ENCODE peak calls at places on chromosomes 7 and 10, in nine cellular contexts. One of them, this sample, is unnamed.

GRCh38 chr7:94529516-94529915 is 19.9 kb downstream of the CASD1 start:
- DNase-seq in transverse colon: no peak
- DNase-seq in cardiac muscle cell: no peak
- DNase-seq in thoracic aorta: no peak
- DNase-seq in fibroblast of pulmonary artery: peak
- DNase-seq in AG04450: no peak
- DNase-seq in cardiac fibroblast: peak
- DNase-seq in fibroblast of the aortic adventitia: peak
- DNase-seq in epithelial cell of proximal tubule: peak
- DNase-seq in this sample: peak

GRCh38 chr10:75403144-75404022 is 1.8 kb upstream of the ZNF503 start:
- DNase-seq in AG04450: no peak
- DNase-seq in fibroblast of the aortic adventitia: peak
- DNase-seq in cardiac fibroblast: no peak
- DNase-seq in epithelial cell of proximal tubule: no peak
- DNase-seq in cardiac muscle cell: peak
- DNase-seq in thoracic aorta: no peak
- DNase-seq in transverse colon: peak
- DNase-seq in fibroblast of pulmonary artery: no peak
- DNase-seq in this sample: peak

GRCh38 chr10:92800122-92800521 is 48.2 kb upstream of the EXOC6 start:
- DNase-seq in fibroblast of the aortic adventitia: no peak
- DNase-seq in fibroblast of pulmonary artery: no peak
- DNase-seq in thoracic aorta: no peak
- DNase-seq in epithelial cell of proximal tubule: no peak
- DNase-seq in cardiac fibroblast: no peak
- DNase-seq in cardiac muscle cell: no peak
- DNase-seq in transverse colon: no peak
- DNase-seq in AG04450: no peak
- DNase-seq in this sample: no peak

GRCh38 chr10:132631348-132631735 is 93.8 kb downstream of the INPP5A start:
- DNase-seq in epithelial cell of proximal tubule: no peak
- DNase-seq in thoracic aorta: peak
- DNase-seq in cardiac fibroblast: peak
- DNase-seq in fibroblast of the aortic adventitia: peak
- DNase-seq in cardiac muscle cell: peak
- DNase-seq in AG04450: no peak
- DNase-seq in fibroblast of pulmonary artery: peak
- DNase-seq in transverse colon: peak
- DNase-seq in this sample: no peak

GRCh38 chr7:104980969-104981670 is 32.9 kb upstream of the KMT2E start:
- DNase-seq in fibroblast of the aortic adventitia: peak
- DNase-seq in cardiac muscle cell: peak
- DNase-seq in AG04450: no peak
- DNase-seq in thoracic aorta: no peak
- DNase-seq in epithelial cell of proximal tubule: no peak
- DNase-seq in cardiac fibroblast: peak
- DNase-seq in fibroblast of pulmonary artery: peak
- DNase-seq in transverse colon: no peak
- DNase-seq in this sample: peak

GRCh38 chr10:69362471-69362954 is 54.2 kb downstream of the TACR2 start:
- DNase-seq in thoracic aorta: peak
- DNase-seq in fibroblast of the aortic adventitia: peak
- DNase-seq in AG04450: peak
- DNase-seq in cardiac muscle cell: no peak
- DNase-seq in transverse colon: peak
- DNase-seq in epithelial cell of proximal tubule: no peak
- DNase-seq in cardiac fibroblast: peak
- DNase-seq in fibroblast of pulmonary artery: peak
- DNase-seq in this sample: peak

GRCh38 chr7:40447345-40447744 is 312.5 kb downstream of the SUGCT start:
- DNase-seq in thoracic aorta: no peak
- DNase-seq in transverse colon: no peak
- DNase-seq in epithelial cell of proximal tubule: no peak
- DNase-seq in fibroblast of pulmonary artery: no peak
- DNase-seq in fibroblast of the aortic adventitia: no peak
- DNase-seq in cardiac fibroblast: no peak
- DNase-seq in cardiac muscle cell: peak
- DNase-seq in AG04450: no peak
- DNase-seq in this sample: no peak

GRCh38 chr7:121266307-121266894 is 62.4 kb upstream of the WNT16 start:
- DNase-seq in transverse colon: no peak
- DNase-seq in epithelial cell of proximal tubule: no peak
- DNase-seq in thoracic aorta: no peak
- DNase-seq in fibroblast of the aortic adventitia: no peak
- DNase-seq in fibroblast of pulmonary artery: no peak
- DNase-seq in cardiac muscle cell: no peak
- DNase-seq in cardiac fibroblast: no peak
- DNase-seq in AG04450: no peak
- DNase-seq in this sample: no peak

GRCh38 chr7:108234981-108235450 is 104.9 kb upstream of the LAMB4 start:
- DNase-seq in cardiac fibroblast: no peak
- DNase-seq in AG04450: no peak
- DNase-seq in thoracic aorta: no peak
- DNase-seq in fibroblast of the aortic adventitia: peak
- DNase-seq in epithelial cell of proximal tubule: no peak
- DNase-seq in transverse colon: no peak
- DNase-seq in cardiac muscle cell: no peak
- DNase-seq in fibroblast of pulmonary artery: peak
- DNase-seq in this sample: no peak

GRCh38 chr7:47895026-47895425 is 53.2 kb downstream of the PKD1L1 start:
- DNase-seq in thoracic aorta: no peak
- DNase-seq in cardiac fibroblast: no peak
- DNase-seq in AG04450: no peak
- DNase-seq in epithelial cell of proximal tubule: no peak
- DNase-seq in fibroblast of the aortic adventitia: no peak
- DNase-seq in transverse colon: no peak
- DNase-seq in fibroblast of pulmonary artery: no peak
- DNase-seq in cardiac muscle cell: no peak
- DNase-seq in this sample: no peak

GRCh38 chr7:46206474-46207060 is 285.5 kb upstream of the IGFBP3 start:
- DNase-seq in cardiac fibroblast: no peak
- DNase-seq in thoracic aorta: no peak
- DNase-seq in epithelial cell of proximal tubule: no peak
- DNase-seq in fibroblast of pulmonary artery: no peak
- DNase-seq in cardiac muscle cell: no peak
- DNase-seq in transverse colon: no peak
- DNase-seq in fibroblast of the aortic adventitia: no peak
- DNase-seq in AG04450: no peak
- DNase-seq in this sample: no peak

GRCh38 chr7:151844080-151844827 is 32.7 kb downstream of the PRKAG2 start:
- DNase-seq in epithelial cell of proximal tubule: no peak
- DNase-seq in fibroblast of pulmonary artery: peak
- DNase-seq in cardiac muscle cell: no peak
- DNase-seq in cardiac fibroblast: peak
- DNase-seq in fibroblast of the aortic adventitia: peak
- DNase-seq in thoracic aorta: no peak
- DNase-seq in AG04450: peak
- DNase-seq in transverse colon: no peak
- DNase-seq in this sample: peak

GRCh38 chr10:75127481-75127880 is 16.0 kb downstream of the SAMD8 start:
- DNase-seq in epithelial cell of proximal tubule: no peak
- DNase-seq in fibroblast of the aortic adventitia: no peak
- DNase-seq in cardiac muscle cell: no peak
- DNase-seq in thoracic aorta: no peak
- DNase-seq in AG04450: no peak
- DNase-seq in fibroblast of pulmonary artery: peak
- DNase-seq in cardiac fibroblast: peak
- DNase-seq in transverse colon: no peak
- DNase-seq in this sample: no peak

GRCh38 chr10:614772-615582 is 74.5 kb downstream of the DIP2C start:
- DNase-seq in AG04450: no peak
- DNase-seq in fibroblast of pulmonary artery: no peak
- DNase-seq in fibroblast of the aortic adventitia: no peak
- DNase-seq in epithelial cell of proximal tubule: no peak
- DNase-seq in cardiac muscle cell: no peak
- DNase-seq in thoracic aorta: no peak
- DNase-seq in cardiac fibroblast: no peak
- DNase-seq in transverse colon: no peak
- DNase-seq in this sample: no peak

GRCh38 chr7:121395494-121395960 is 581 bp downstream of the FAM3C start:
- DNase-seq in fibroblast of the aortic adventitia: peak
- DNase-seq in epithelial cell of proximal tubule: no peak
- DNase-seq in transverse colon: peak
- DNase-seq in fibroblast of pulmonary artery: peak
- DNase-seq in thoracic aorta: no peak
- DNase-seq in AG04450: no peak
- DNase-seq in cardiac muscle cell: no peak
- DNase-seq in cardiac fibroblast: no peak
- DNase-seq in this sample: peak

GRCh38 chr7:157299317-157299612 is 37.5 kb upstream of the DNAJB6 start:
- DNase-seq in fibroblast of the aortic adventitia: no peak
- DNase-seq in fibroblast of pulmonary artery: no peak
- DNase-seq in cardiac muscle cell: no peak
- DNase-seq in epithelial cell of proximal tubule: no peak
- DNase-seq in thoracic aorta: no peak
- DNase-seq in AG04450: no peak
- DNase-seq in transverse colon: no peak
- DNase-seq in cardiac fibroblast: no peak
- DNase-seq in this sample: no peak

GRCh38 chr7:157306836-157307533 is 29.8 kb upstream of the DNAJB6 start:
- DNase-seq in cardiac fibroblast: no peak
- DNase-seq in thoracic aorta: no peak
- DNase-seq in fibroblast of the aortic adventitia: no peak
- DNase-seq in epithelial cell of proximal tubule: no peak
- DNase-seq in AG04450: no peak
- DNase-seq in transverse colon: no peak
- DNase-seq in cardiac muscle cell: no peak
- DNase-seq in fibroblast of pulmonary artery: no peak
- DNase-seq in this sample: no peak

GRCh38 chr7:157300406-157300770 is 36.4 kb upstream of the DNAJB6 start:
- DNase-seq in fibroblast of the aortic adventitia: no peak
- DNase-seq in thoracic aorta: no peak
- DNase-seq in cardiac muscle cell: no peak
- DNase-seq in epithelial cell of proximal tubule: no peak
- DNase-seq in fibroblast of pulmonary artery: no peak
- DNase-seq in AG04450: no peak
- DNase-seq in cardiac fibroblast: no peak
- DNase-seq in transverse colon: no peak
- DNase-seq in this sample: no peak

GRCh38 chr7:157299613-157300405 is 37.0 kb upstream of the DNAJB6 start:
- DNase-seq in cardiac fibroblast: peak
- DNase-seq in fibroblast of the aortic adventitia: peak
- DNase-seq in transverse colon: no peak
- DNase-seq in epithelial cell of proximal tubule: peak
- DNase-seq in thoracic aorta: no peak
- DNase-seq in fibroblast of pulmonary artery: no peak
- DNase-seq in cardiac muscle cell: no peak
- DNase-seq in AG04450: no peak
- DNase-seq in this sample: no peak

DNA sequence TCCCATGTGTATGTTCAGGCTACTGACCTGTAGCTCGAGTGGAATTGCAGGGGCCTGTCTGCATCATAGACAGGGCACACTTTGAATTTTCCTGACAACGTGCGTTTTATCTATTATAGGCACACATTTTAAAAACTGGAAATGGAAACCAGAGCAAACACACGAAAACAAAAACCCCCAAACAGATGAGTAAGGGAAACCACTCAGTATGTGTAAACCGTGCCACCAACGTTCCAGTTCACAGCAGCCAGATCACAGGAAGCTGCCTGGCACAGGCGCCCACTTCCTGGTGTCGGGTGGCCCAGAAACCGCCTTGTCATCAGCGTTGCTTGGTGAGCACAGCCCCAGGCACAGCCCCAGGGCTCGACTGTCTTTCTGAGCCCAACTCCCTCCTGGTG is 34.5 kb upstream of the DNAJB6 start:
- DNase-seq in epithelial cell of proximal tubule: peak
- DNase-seq in thoracic aorta: no peak
- DNase-seq in cardiac muscle cell: no peak
- DNase-seq in transverse colon: peak
- DNase-seq in fibroblast of pulmonary artery: no peak
- DNase-seq in AG04450: no peak
- DNase-seq in fibroblast of the aortic adventitia: no peak
- DNase-seq in cardiac fibroblast: peak
- DNase-seq in this sample: peak
- H3K4me3 ChIP-seq in epithelial cell of proximal tubule: no peak
- H3K4me3 ChIP-seq in thoracic aorta: no peak
- H3K4me3 ChIP-seq in cardiac muscle cell: no peak
- H3K4me3 ChIP-seq in transverse colon: no peak
- H3K4me3 ChIP-seq in fibroblast of pulmonary artery: no peak
- H3K4me3 ChIP-seq in AG04450: no peak
- H3K4me3 ChIP-seq in fibroblast of the aortic adventitia: no peak
- H3K4me3 ChIP-seq in cardiac fibroblast: no peak
- H3K4me3 ChIP-seq in this sample: no peak

DNA sequence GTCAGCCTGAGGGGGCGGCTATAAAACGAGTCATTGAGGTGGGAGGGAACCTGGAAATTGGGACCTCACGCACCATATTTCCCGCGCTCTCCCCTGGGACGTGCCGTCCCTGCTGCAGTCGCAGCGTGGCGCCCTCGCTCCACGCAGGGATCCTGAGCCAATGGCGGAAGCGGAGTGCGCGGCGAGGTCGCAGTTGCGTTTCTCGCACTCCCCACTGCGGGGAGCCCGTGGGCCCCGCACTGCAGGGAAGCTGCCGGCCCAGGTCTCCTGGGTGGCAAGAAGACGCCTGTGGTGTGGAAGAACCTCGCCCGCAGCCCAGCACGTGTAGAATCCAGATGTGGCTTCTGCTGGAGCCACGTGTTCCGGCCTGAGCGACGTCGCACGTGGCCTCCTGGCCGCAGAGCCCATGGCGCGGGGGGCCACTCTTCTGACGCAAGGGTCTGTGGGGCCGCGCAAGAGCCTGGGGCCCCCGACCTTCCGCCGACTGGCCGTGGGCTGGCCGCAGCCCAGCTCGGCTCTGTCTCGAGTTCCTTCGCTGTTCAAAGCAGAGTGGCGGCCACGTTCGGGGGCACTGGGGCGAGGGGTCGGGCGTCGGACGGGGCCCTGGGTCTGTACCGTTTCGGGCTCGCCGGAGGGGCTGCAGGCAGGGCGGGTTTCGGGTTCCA is 26.4 kb downstream of the HIF1AN start:
- DNase-seq in fibroblast of pulmonary artery: peak
- DNase-seq in transverse colon: peak
- DNase-seq in cardiac muscle cell: peak
- DNase-seq in epithelial cell of proximal tubule: peak
- DNase-seq in AG04450: no peak
- DNase-seq in fibroblast of the aortic adventitia: peak
- DNase-seq in cardiac fibroblast: peak
- DNase-seq in thoracic aorta: no peak
- DNase-seq in this sample: peak
- TF ChIP-seq CTCF in fibroblast of pulmonary artery: peak
- TF ChIP-seq CTCF in transverse colon: peak
- TF ChIP-seq CTCF in cardiac muscle cell: peak
- TF ChIP-seq CTCF in epithelial cell of proximal tubule: peak
- TF ChIP-seq CTCF in AG04450: peak
- TF ChIP-seq CTCF in fibroblast of the aortic adventitia: peak
- TF ChIP-seq CTCF in cardiac fibroblast: peak
- TF ChIP-seq CTCF in thoracic aorta: peak
- TF ChIP-seq CTCF in this sample: peak

GRCh38 chr10:73940634-73941221 is 29.8 kb downstream of the PLAU start:
- DNase-seq in thoracic aorta: peak
- DNase-seq in cardiac muscle cell: peak
- DNase-seq in fibroblast of the aortic adventitia: peak
- DNase-seq in transverse colon: peak
- DNase-seq in fibroblast of pulmonary artery: peak
- DNase-seq in cardiac fibroblast: peak
- DNase-seq in epithelial cell of proximal tubule: no peak
- DNase-seq in AG04450: no peak
- DNase-seq in this sample: peak
- H3K4me3 ChIP-seq in thoracic aorta: peak
- H3K4me3 ChIP-seq in cardiac muscle cell: no peak
- H3K4me3 ChIP-seq in fibroblast of the aortic adventitia: no peak
- H3K4me3 ChIP-seq in transverse colon: peak
- H3K4me3 ChIP-seq in fibroblast of pulmonary artery: no peak
- H3K4me3 ChIP-seq in cardiac fibroblast: no peak
- H3K4me3 ChIP-seq in epithelial cell of proximal tubule: peak
- H3K4me3 ChIP-seq in AG04450: no peak
- H3K4me3 ChIP-seq in this sample: no peak

GRCh38 chr10:10193848-10194247 is 823.8 kb upstream of the CELF2 start:
- DNase-seq in transverse colon: no peak
- DNase-seq in thoracic aorta: no peak
- DNase-seq in fibroblast of pulmonary artery: no peak
- DNase-seq in epithelial cell of proximal tubule: no peak
- DNase-seq in cardiac muscle cell: no peak
- DNase-seq in fibroblast of the aortic adventitia: no peak
- DNase-seq in AG04450: no peak
- DNase-seq in cardiac fibroblast: no peak
- DNase-seq in this sample: no peak
- TF ChIP-seq CTCF in transverse colon: no peak
- TF ChIP-seq CTCF in thoracic aorta: no peak
- TF ChIP-seq CTCF in fibroblast of pulmonary artery: no peak
- TF ChIP-seq CTCF in epithelial cell of proximal tubule: no peak
- TF ChIP-seq CTCF in cardiac muscle cell: no peak
- TF ChIP-seq CTCF in fibroblast of the aortic adventitia: no peak
- TF ChIP-seq CTCF in AG04450: no peak
- TF ChIP-seq CTCF in cardiac fibroblast: no peak
- TF ChIP-seq CTCF in this sample: no peak

This sample was measured in astrocyte of the spinal cord.